ENCODE peak calls at places on chromosomes 12 and 14, in four cellular contexts. S is HepG2, E is K562, M is GM12878. Q is an unnamed sample.

GRCh38 chr14:100012478-100012925 is 52.7 kb upstream of the EVL start:
- DNase-seq in E (no peak), M (peak; percentile 24), S (no peak), Q (no peak)

GRCh38 chr14:77516111-77516510 is 17.5 kb upstream of the ISM2 start:
- DNase-seq in E (no peak), S (no peak), M (no peak), Q (no peak)

GRCh38 chr12:85825751-85826150 is 10.5 kb downstream of the RASSF9 start:
- DNase-seq in E (no peak), S (no peak), M (no peak), Q (no peak)

GRCh38 chr14:22300646-22301045 is 288.4 kb downstream of the DAD1 start:
- DNase-seq in M (no peak), E (no peak), S (no peak), Q (no peak)

GRCh38 chr14:28879571-28879970 is 113.0 kb downstream of the FOXG1 start:
- DNase-seq in M (no peak), E (no peak), S (no peak), Q (no peak)

GRCh38 chr14:29926228-29926627 is 1.4 kb downstream of the PRKD1 start:
- DNase-seq in M (no peak), E (no peak), S (no peak), Q (no peak)

GRCh38 chr14:89805501-89805900 is 149.0 kb downstream of the EFCAB11 start:
- DNase-seq in S (no peak), E (no peak), M (no peak), Q (no peak)

GRCh38 chr14:81169711-81170103 is 51.1 kb downstream of the GTF2A1 start:
- DNase-seq in E (no peak), M (no peak), S (no peak), Q (no peak)

GRCh38 chr14:94005324-94005723 is 8.2 kb downstream of the CCDC197 start:
- DNase-seq in M (no peak), S (no peak), E (peak; percentile 14), Q (peak; percentile 30)

GRCh38 chr14:97657609-97658008 is 860.4 kb downstream of the VRK1 start:
- DNase-seq in E (no peak), S (no peak), M (no peak), Q (no peak)

GRCh38 chr12:93571854-93572711 is at the start of gene SOCS2:
- DNase-seq in S (no peak), E (peak; percentile 82), M (no peak), Q (peak; percentile 66)

GRCh38 chr12:93387780-93388179 is 10.1 kb downstream of the NUDT4 start:
- DNase-seq in S (no peak), M (no peak), E (no peak), Q (no peak)

GRCh38 chr14:103333754-103334643 is at the start of gene EIF5:
- DNase-seq in M (peak; percentile 95), E (peak; percentile 97), S (peak; percentile 94), Q (peak; percentile 98)
- TF ChIP-seq CTCF in M (no peak), E (peak; percentile 1), S (peak; percentile 23), Q (no peak)

GRCh38 chr12:116450406-116450910 is 108.7 kb upstream of the MAP1LC3B2 start:
- DNase-seq in S (no peak), E (no peak), M (no peak), Q (no peak)
- TF ChIP-seq CBFB in S (no peak), E (no peak), M (no peak), Q (no peak)

DNA sequence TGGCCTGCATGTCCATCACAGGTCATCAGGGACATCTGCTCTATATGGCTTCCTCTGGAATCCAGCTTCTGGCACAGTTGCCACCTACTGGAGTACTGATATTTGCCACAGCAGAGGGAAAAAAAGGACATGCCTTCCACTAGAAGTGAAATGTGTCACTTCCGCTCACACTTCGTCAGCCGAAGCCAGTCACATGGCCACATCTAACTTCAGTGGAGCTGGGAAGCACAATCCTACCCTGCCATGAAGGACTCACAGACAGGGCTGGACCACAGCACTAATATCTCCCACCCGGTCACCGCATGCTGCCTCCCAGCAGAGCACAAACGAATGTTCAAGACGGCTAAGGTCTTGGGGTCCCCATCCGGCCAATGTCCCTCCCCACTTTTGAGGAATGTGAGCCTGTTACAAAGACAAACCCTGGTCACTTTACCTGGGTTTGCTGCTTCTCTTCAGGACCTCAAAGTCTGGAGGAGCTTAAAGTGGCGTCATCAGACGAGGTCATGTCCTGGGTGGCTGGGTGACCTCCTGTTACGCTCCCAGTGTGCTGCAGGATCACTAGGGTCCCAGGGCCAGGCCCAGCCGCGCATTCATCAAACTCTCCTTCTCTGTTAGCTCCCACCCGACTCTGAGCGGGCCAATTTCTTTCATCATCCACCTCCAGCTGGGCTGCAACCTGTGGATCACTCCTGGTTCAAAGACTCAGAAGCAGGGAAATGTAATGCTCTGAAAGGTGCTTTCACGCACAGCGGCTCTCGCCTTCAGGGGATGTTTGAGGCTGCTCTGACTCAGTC is 98.5 kb downstream of the GCH1 start:
- DNase-seq in M (no peak), E (no peak), S (peak; percentile 13), Q (no peak)
- TF ChIP-seq CTCF in M (no peak), E (no peak), S (peak; percentile 15), Q (no peak)

DNA sequence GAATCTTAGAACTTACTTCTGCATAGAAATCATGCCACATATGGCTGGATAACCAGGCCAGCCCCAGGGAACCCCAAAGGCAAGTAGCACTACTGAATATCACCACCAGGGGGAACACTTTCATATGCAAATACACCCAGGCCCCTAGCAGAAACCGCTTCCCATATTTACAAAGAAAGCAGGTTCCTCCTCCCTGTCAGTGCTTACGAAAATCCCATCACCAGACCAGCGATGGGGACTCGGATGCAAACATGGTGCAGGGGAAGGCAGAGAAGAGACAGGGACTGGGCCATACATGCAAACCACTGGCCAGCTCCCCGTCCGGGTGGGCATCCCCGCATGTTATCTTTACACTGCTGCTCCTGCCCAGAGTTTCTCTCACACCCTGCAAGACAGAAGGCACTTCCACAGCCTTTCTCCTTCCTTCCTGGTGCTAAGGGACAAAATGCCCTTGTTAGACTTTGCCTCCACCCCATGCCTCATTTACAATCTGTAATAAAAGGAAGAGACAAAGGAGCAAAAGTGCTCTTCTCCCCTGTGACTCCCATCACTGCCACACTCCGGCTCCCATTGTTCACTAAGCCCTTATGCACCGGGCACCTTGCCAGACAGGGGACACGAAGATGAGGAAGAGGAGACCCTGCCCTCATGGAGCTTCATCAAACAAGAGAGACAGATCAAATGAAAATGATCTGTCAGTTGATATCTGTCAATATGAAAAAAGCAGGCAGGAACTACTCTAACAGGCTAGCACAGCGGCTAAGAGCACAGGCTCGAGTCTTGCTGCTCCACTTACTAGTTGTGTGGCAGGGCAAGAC is 62.3 kb downstream of the PTPN21 start:
- DNase-seq in M (peak; percentile 19), S (peak; percentile 65), E (peak; percentile 75), Q (peak; percentile 70)
- TF ChIP-seq CBFB in M (no peak), S (no peak), E (no peak), Q (no peak)

GRCh38 chr14:80055226-80055625 is 156.1 kb downstream of the DIO2 start:
- DNase-seq in E (no peak), S (no peak), M (no peak), Q (no peak)

GRCh38 chr14:80059041-80059440 is 152.3 kb downstream of the DIO2 start:
- DNase-seq in M (no peak), S (no peak), E (no peak), Q (no peak)

GRCh38 chr14:80054020-80054419 is 157.3 kb downstream of the DIO2 start:
- DNase-seq in E (no peak), S (no peak), M (no peak), Q (no peak)

DNA sequence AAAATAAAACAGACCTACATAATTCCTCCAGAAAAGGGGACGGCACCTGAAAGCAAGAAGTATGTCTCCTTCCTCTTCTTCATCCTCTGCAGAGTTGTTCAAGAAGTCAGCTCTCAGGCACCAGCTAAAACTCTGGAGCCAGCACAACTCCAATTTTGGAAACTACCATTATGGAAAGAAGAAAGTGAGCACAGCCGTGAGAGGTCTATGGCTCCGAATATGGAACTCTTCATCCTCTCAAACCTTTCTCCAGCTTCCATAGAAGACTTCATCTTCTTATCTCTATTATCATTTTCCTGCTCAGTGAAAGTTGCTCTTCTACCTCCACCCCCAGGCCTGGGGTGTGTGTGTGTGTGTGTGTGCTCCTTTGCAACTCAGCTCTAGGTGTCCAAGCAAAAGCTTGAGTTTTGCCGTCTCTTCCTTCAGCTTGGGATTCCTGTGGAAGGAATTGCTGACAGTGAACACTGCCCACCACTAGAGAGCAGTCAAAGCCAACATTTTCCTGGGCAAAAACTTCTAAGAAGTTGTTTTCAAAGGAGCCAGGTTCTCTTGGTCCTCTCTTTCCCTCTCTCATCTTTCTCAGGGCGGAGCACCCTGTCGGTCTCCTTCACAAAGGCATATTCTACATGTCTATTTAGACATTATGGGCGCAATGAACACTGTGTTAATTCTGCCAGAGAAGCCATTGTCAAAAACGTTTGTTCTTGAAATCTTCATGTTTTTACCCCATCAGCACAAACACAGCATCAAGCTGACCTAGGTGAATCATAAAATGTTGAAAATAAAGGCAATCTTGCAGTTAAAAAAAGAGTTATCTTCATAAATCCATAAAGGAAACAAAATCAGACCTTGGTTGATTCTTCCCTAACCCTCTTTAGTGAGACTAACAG is 155.1 kb downstream of the DIO2 start:
- DNase-seq in S (peak; percentile 16), M (no peak), E (peak; percentile 1), Q (peak; percentile 37)
- TF ChIP-seq CTCF in S (peak; percentile 78), M (peak; percentile 51), E (no peak), Q (peak; percentile 57)

DNA sequence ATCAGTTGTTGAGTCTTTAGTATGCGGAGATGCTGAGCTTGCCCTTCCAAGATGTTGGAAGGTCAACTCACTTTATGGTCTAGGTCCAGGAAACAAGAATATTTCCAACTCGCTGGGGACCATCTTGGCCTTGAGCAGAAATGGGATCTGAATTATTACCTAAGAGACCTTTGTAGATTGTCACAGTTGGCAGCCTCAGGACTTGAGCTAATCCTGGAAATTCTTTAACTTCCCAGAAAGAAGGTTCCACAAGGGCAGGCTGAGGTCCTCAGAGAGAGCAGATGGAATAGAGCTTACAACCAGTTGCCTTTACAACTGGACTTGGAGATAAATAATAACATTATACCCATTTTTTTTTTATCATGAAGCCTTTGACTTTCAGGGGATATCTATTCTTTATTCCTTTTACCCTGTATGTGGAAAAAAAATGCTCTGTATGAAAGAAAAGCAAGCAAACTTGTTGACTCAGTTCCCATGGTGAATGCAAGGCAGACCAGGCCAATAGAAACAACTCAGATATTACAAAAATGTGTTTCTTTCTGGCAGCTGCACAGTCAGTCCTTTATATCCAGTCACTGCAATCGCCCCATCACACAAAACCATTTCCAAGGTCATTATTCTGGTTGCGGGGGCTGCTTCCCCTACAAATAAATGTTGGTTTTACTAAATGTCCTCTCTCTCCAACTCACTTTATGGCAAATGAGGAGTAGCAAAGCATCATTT is 401.4 kb downstream of the ZFP36L1 start:
- DNase-seq in M (no peak), E (no peak), S (no peak), Q (no peak)
- TF ChIP-seq CBFB in M (no peak), E (no peak), S (no peak), Q (no peak)

GRCh38 chr12:100987552-100988277 is 193.1 kb downstream of the ANO4 start:
- DNase-seq in M (peak; percentile 83), E (peak; percentile 65), S (peak; percentile 20), Q (peak; percentile 65)
- TF ChIP-seq CTCF in M (peak; percentile 73), E (peak; percentile 23), S (peak; percentile 48), Q (peak; percentile 21)

GRCh38 chr12:53378705-53379388 is 1.1 kb upstream of the SP1 start:
- DNase-seq in E (peak; percentile 59), M (no peak), S (no peak), Q (no peak)
- TF ChIP-seq CBFB in E (no peak), M (peak; percentile 32), S (no peak), Q (no peak)